ENCODE peak calls at places on chromosomes 2 and 18, in four cellular contexts. One of them, this sample, is unnamed.

GRCh38 chr2:122635649-122636496 is 880.4 kb downstream of the TSN start:
- DNase-seq in transverse colon: no peak
- DNase-seq in PC-3: peak; percentile 57
- DNase-seq in heart right ventricle: no peak
- DNase-seq in this sample: peak; percentile 22

GRCh38 chr2:145350011-145350410 is 830.1 kb upstream of the ZEB2 start:
- DNase-seq in transverse colon: no peak
- DNase-seq in PC-3: peak; percentile 55
- DNase-seq in heart right ventricle: no peak
- DNase-seq in this sample: peak; percentile 65

GRCh38 chr2:64943387-64944150 is 45.6 kb upstream of the SLC1A4 start:
- DNase-seq in PC-3: peak; percentile 65
- DNase-seq in heart right ventricle: peak; percentile 43
- DNase-seq in transverse colon: no peak
- DNase-seq in this sample: no peak

GRCh38 chr18:57793630-57793986 is 9.5 kb downstream of the ATP8B1 start:
- DNase-seq in transverse colon: no peak
- DNase-seq in PC-3: no peak
- DNase-seq in heart right ventricle: no peak
- DNase-seq in this sample: no peak

GRCh38 chr2:17441055-17441771 is 77.0 kb downstream of the RAD51AP2 start:
- DNase-seq in transverse colon: no peak
- DNase-seq in heart right ventricle: no peak
- DNase-seq in PC-3: no peak
- DNase-seq in this sample: no peak

GRCh38 chr2:29920130-29920577 is 1.2 kb downstream of the ALK start:
- DNase-seq in heart right ventricle: peak; percentile 51
- DNase-seq in transverse colon: peak; percentile 12
- DNase-seq in PC-3: peak; percentile 35
- DNase-seq in this sample: no peak

GRCh38 chr2:23594079-23594494 is 209.1 kb downstream of the KLHL29 start:
- DNase-seq in transverse colon: peak; percentile 31
- DNase-seq in heart right ventricle: no peak
- DNase-seq in PC-3: no peak
- DNase-seq in this sample: no peak

GRCh38 chr18:79524181-79525078 is 128.7 kb downstream of the NFATC1 start:
- DNase-seq in heart right ventricle: no peak
- DNase-seq in PC-3: no peak
- DNase-seq in transverse colon: no peak
- DNase-seq in this sample: no peak

GRCh38 chr2:219727771-219728429 is 100.5 kb downstream of the SLC4A3 start:
- DNase-seq in heart right ventricle: no peak
- DNase-seq in PC-3: no peak
- DNase-seq in transverse colon: no peak
- DNase-seq in this sample: no peak

GRCh38 chr2:41741951-41742563 is 305.8 kb upstream of the PKDCC start:
- DNase-seq in PC-3: no peak
- DNase-seq in heart right ventricle: no peak
- DNase-seq in transverse colon: no peak
- DNase-seq in this sample: no peak

GRCh38 chr2:162242586-162243304 is 500 bp downstream of the FAP start:
- DNase-seq in heart right ventricle: no peak
- DNase-seq in PC-3: no peak
- DNase-seq in transverse colon: no peak
- DNase-seq in this sample: no peak

GRCh38 chr2:23618696-23619530 is 233.9 kb downstream of the KLHL29 start:
- DNase-seq in PC-3: peak; percentile 14
- DNase-seq in transverse colon: no peak
- DNase-seq in heart right ventricle: no peak
- DNase-seq in this sample: no peak

GRCh38 chr2:103289101-103289725 is 527.4 kb downstream of the TMEM182 start:
- DNase-seq in transverse colon: no peak
- DNase-seq in PC-3: peak; percentile 7
- DNase-seq in heart right ventricle: no peak
- DNase-seq in this sample: no peak

GRCh38 chr2:9703701-9704221 is 73.0 kb upstream of the YWHAQ start:
- DNase-seq in PC-3: peak; percentile 85
- DNase-seq in heart right ventricle: no peak
- DNase-seq in transverse colon: peak; percentile 31
- DNase-seq in this sample: peak; percentile 66

GRCh38 chr18:55097406-55098170 is 138.3 kb upstream of the CCDC68 start:
- DNase-seq in heart right ventricle: no peak
- DNase-seq in transverse colon: no peak
- DNase-seq in PC-3: no peak
- DNase-seq in this sample: no peak

GRCh38 chr2:7182525-7182924 is 265.3 kb downstream of the RNF144A start:
- DNase-seq in transverse colon: no peak
- DNase-seq in PC-3: no peak
- DNase-seq in heart right ventricle: no peak
- DNase-seq in this sample: no peak

GRCh38 chr2:6845312-6845711 is 20.4 kb downstream of the CMPK2 start:
- DNase-seq in transverse colon: no peak
- DNase-seq in heart right ventricle: no peak
- DNase-seq in PC-3: no peak
- DNase-seq in this sample: no peak

GRCh38 chr2:1645761-1646476 is 98.4 kb downstream of the PXDN start:
- DNase-seq in heart right ventricle: no peak
- DNase-seq in transverse colon: no peak
- DNase-seq in PC-3: no peak
- DNase-seq in this sample: no peak

GRCh38 chr2:181810823-181811695 is 80.5 kb upstream of the ITPRID2 start:
- DNase-seq in transverse colon: peak; percentile 36
- DNase-seq in heart right ventricle: peak; percentile 51
- DNase-seq in PC-3: peak; percentile 97
- DNase-seq in this sample: peak; percentile 95

GRCh38 chr2:67877281-67877680 is 185.5 kb downstream of the C1D start:
- DNase-seq in PC-3: no peak
- DNase-seq in transverse colon: no peak
- DNase-seq in heart right ventricle: no peak
- DNase-seq in this sample: no peak

GRCh38 chr2:172442072-172442895 is 14.9 kb downstream of the ITGA6 start:
- DNase-seq in transverse colon: peak; percentile 87
- DNase-seq in PC-3: peak; percentile 99
- DNase-seq in heart right ventricle: no peak
- DNase-seq in this sample: peak; percentile 90

GRCh38 chr2:25829377-25829704 is 48.9 kb downstream of the ASXL2 start:
- DNase-seq in heart right ventricle: no peak
- DNase-seq in PC-3: peak; percentile 15
- DNase-seq in transverse colon: no peak
- DNase-seq in this sample: no peak

GRCh38 chr2:73896362-73897239 is 3.8 kb downstream of the ACTG2 start:
- DNase-seq in heart right ventricle: peak; percentile 21
- DNase-seq in PC-3: no peak
- DNase-seq in transverse colon: no peak
- DNase-seq in this sample: peak; percentile 87

GRCh38 chr2:69222984-69223658 is 163.9 kb downstream of the GFPT1 start:
- DNase-seq in heart right ventricle: peak; percentile 62
- DNase-seq in PC-3: no peak
- DNase-seq in transverse colon: peak; percentile 30
- DNase-seq in this sample: peak; percentile 61

GRCh38 chr18:12659904-12660605 is 2.1 kb upstream of the SPIRE1 start:
- DNase-seq in PC-3: peak; percentile 85
- DNase-seq in heart right ventricle: peak; percentile 29
- DNase-seq in transverse colon: peak; percentile 41
- DNase-seq in this sample: peak; percentile 47

GRCh38 chr2:36480596-36480995 is 117.4 kb downstream of the FEZ2 start:
- DNase-seq in heart right ventricle: no peak
- DNase-seq in PC-3: no peak
- DNase-seq in transverse colon: no peak
- DNase-seq in this sample: no peak

GRCh38 chr2:42755161-42755900 is 8.6 kb downstream of the OXER1 start:
- DNase-seq in heart right ventricle: no peak
- DNase-seq in transverse colon: no peak
- DNase-seq in PC-3: no peak
- DNase-seq in this sample: no peak

GRCh38 chr2:48525269-48525943 is 4.5 kb upstream of the STON1 start:
- DNase-seq in transverse colon: no peak
- DNase-seq in heart right ventricle: peak; percentile 42
- DNase-seq in PC-3: no peak
- DNase-seq in this sample: no peak

GRCh38 chr2:128311216-128311754 is 7.4 kb downstream of the HS6ST1 start:
- DNase-seq in PC-3: no peak
- DNase-seq in heart right ventricle: peak; percentile 1
- DNase-seq in transverse colon: no peak
- DNase-seq in this sample: no peak

GRCh38 chr2:71608441-71608840 is 155.1 kb downstream of the DYSF start:
- DNase-seq in heart right ventricle: no peak
- DNase-seq in transverse colon: no peak
- DNase-seq in PC-3: no peak
- DNase-seq in this sample: no peak

GRCh38 chr2:207252979-207253640 is 87.4 kb upstream of the KLF7 start:
- DNase-seq in transverse colon: no peak
- DNase-seq in heart right ventricle: no peak
- DNase-seq in PC-3: no peak
- DNase-seq in this sample: peak; percentile 60

GRCh38 chr2:218718058-218718457 is 7.4 kb downstream of the TTLL4 start:
- DNase-seq in heart right ventricle: no peak
- DNase-seq in transverse colon: no peak
- DNase-seq in PC-3: no peak
- DNase-seq in this sample: no peak

GRCh38 chr2:147910990-147911473 is 66.2 kb downstream of the ACVR2A start:
- DNase-seq in PC-3: peak; percentile 84
- DNase-seq in transverse colon: no peak
- DNase-seq in heart right ventricle: peak; percentile 47
- DNase-seq in this sample: peak; percentile 54

GRCh38 chr18:27136208-27136535 is 48.9 kb downstream of the CHST9 start:
- DNase-seq in transverse colon: no peak
- DNase-seq in PC-3: peak; percentile 50
- DNase-seq in heart right ventricle: no peak
- DNase-seq in this sample: no peak

GRCh38 chr2:84652430-84652829 is 136.1 kb downstream of the DNAH6 start:
- DNase-seq in PC-3: no peak
- DNase-seq in heart right ventricle: no peak
- DNase-seq in transverse colon: no peak
- DNase-seq in this sample: no peak

GRCh38 chr2:86487062-86487461 is 45.9 kb downstream of the KDM3A start:
- DNase-seq in heart right ventricle: no peak
- DNase-seq in transverse colon: no peak
- DNase-seq in PC-3: no peak
- DNase-seq in this sample: no peak

GRCh38 chr2:74845217-74845751 is 11.4 kb downstream of the HK2 start:
- DNase-seq in heart right ventricle: peak; percentile 68
- DNase-seq in transverse colon: peak; percentile 88
- DNase-seq in PC-3: peak; percentile 98
- DNase-seq in this sample: peak; percentile 89

GRCh38 chr2:186130678-186131511 is 355.2 kb upstream of the ZC3H15 start:
- DNase-seq in transverse colon: no peak
- DNase-seq in PC-3: peak; percentile 27
- DNase-seq in heart right ventricle: no peak
- DNase-seq in this sample: no peak

GRCh38 chr2:113184531-113185230 is 10.9 kb downstream of the PSD4 start:
- DNase-seq in heart right ventricle: no peak
- DNase-seq in transverse colon: no peak
- DNase-seq in PC-3: no peak
- DNase-seq in this sample: no peak
- H3K27ac ChIP-seq in heart right ventricle: no peak overlapping the region
- H3K27ac ChIP-seq in transverse colon: no peak overlapping the region
- H3K27ac ChIP-seq in PC-3: no peak overlapping the region
- H3K27ac ChIP-seq in this sample: no peak overlapping the region

DNA sequence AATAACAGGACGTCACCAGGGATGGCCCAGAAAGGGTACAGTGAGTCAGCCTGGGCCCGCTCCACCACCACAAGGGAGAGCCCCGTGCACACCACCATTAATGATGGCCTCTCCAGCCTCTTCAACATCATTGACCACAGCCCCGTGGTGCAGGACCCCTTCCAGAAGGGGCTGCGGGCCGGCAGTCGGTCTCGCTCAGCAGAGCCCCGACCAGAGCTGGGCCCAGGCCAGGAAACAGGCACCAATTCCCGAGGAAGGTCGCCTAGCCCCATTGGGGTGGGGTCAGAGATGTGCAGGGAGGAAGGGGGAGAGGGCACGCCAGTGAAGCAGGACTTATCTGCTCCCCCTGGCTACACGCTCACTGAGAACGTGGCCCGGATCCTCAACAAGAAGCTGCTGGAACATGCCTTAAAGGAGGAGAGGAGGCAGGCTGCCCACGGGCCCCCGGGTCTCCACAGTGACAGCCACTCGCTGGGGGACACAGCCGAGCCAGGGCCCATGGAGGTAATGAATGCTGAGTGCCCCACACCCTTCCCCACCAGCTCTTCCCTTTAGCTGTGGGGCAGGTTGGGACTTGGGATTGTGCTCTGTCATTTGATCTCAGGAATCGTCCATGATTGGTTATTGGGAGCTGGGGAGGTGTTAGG is 120.5 kb downstream of the MTCL1 start:
- DNase-seq in heart right ventricle: no peak
- DNase-seq in PC-3: no peak
- DNase-seq in transverse colon: no peak
- DNase-seq in this sample: no peak
- H3K36me3 ChIP-seq in heart right ventricle: no peaks in the 10 kb centered on the region
- H3K36me3 ChIP-seq in PC-3: peaks cover 7% of the 10 kb centered on the region
- H3K36me3 ChIP-seq in transverse colon: no peaks in the 10 kb centered on the region
- H3K36me3 ChIP-seq in this sample: peaks cover 59% of the 10 kb centered on the region

DNA sequence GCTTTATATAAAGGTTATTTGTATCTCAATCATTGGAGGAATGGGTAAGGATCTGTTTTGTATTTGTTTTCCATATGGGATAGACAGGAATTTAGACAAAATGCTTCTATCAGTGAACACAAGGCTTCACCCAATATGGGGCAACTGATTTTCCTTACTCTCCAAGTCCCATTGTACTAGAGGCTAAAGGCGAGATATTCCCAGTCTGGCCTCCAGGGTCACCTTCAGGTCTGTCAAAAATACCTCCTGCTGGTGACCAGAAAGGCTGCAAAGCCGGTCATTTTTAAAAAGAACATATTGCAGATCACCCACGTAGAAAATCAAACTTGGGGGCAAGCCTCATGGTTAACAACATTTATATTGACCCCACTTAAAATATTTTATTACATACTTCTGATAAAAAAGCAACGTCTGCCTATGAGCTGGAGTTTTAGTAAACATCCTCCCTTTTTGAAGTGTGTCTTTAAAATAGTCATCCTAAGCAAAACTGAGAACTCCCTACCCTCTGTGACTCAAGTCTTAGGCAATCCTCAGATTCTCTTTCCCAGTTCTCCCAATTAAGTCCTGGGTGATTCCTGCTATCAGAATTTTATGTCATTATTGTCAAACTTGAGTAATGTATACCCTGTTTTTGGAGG is 276.6 kb downstream of the MREG start:
- DNase-seq in PC-3: peak; percentile 61
- DNase-seq in heart right ventricle: no peak
- DNase-seq in transverse colon: no peak
- DNase-seq in this sample: no peak
- TF ChIP-seq CTCF in PC-3: peak; percentile 56
- TF ChIP-seq CTCF in heart right ventricle: no peak
- TF ChIP-seq CTCF in transverse colon: no peak
- TF ChIP-seq CTCF in this sample: peak; percentile 73

GRCh38 chr2:190910341-190911136 is 29.9 kb downstream of the GLS start:
- DNase-seq in heart right ventricle: no peak
- DNase-seq in transverse colon: no peak
- DNase-seq in PC-3: peak; percentile 25
- DNase-seq in this sample: no peak
- H3K27ac ChIP-seq in heart right ventricle: no peak overlapping the region
- H3K27ac ChIP-seq in transverse colon: no peak overlapping the region
- H3K27ac ChIP-seq in PC-3: no peak overlapping the region
- H3K27ac ChIP-seq in this sample: no peak overlapping the region